ENCODE peak calls at places on chromosomes 3 and 15, in eight cellular contexts. One of them, this sample, is unnamed.

GRCh38 chr3:124276863-124277515 is 285.1 kb upstream of the ROPN1 start:
- DNase-seq in stomach: no peak
- DNase-seq in T-cell: no peak
- DNase-seq in activated CD4-positive, alpha-beta T cell treated with anti-CD3 and anti-CD28 coated beads, Interleukin-2, amount 50 U/mL, for 1 hour: no peak
- DNase-seq in pancreas: no peak
- DNase-seq in cardiac muscle cell: no peak
- DNase-seq in Kasumi-1: no peak
- DNase-seq in stimulated activated CD8-positive, alpha-beta memory T cell treated with anti-CD3 and anti-CD28 coated beads, Interleukin-4, amount 100 ng/mL, for 48 hours: no peak
- DNase-seq in this sample: no peak

GRCh38 chr3:180142041-180142440 is 105.3 kb upstream of the PEX5L start:
- DNase-seq in stomach: no peak
- DNase-seq in stimulated activated CD8-positive, alpha-beta memory T cell treated with anti-CD3 and anti-CD28 coated beads, Interleukin-4, amount 100 ng/mL, for 48 hours: no peak
- DNase-seq in Kasumi-1: no peak
- DNase-seq in pancreas: no peak
- DNase-seq in activated CD4-positive, alpha-beta T cell treated with anti-CD3 and anti-CD28 coated beads, Interleukin-2, amount 50 U/mL, for 1 hour: no peak
- DNase-seq in cardiac muscle cell: no peak
- DNase-seq in T-cell: no peak
- DNase-seq in this sample: no peak

GRCh38 chr3:66066963-66067617 is 28.4 kb upstream of the MAGI1 start:
- DNase-seq in stomach: no peak
- DNase-seq in cardiac muscle cell: no peak
- DNase-seq in Kasumi-1: no peak
- DNase-seq in activated CD4-positive, alpha-beta T cell treated with anti-CD3 and anti-CD28 coated beads, Interleukin-2, amount 50 U/mL, for 1 hour: no peak
- DNase-seq in pancreas: no peak
- DNase-seq in stimulated activated CD8-positive, alpha-beta memory T cell treated with anti-CD3 and anti-CD28 coated beads, Interleukin-4, amount 100 ng/mL, for 48 hours: no peak
- DNase-seq in T-cell: no peak
- DNase-seq in this sample: no peak

GRCh38 chr3:31980530-31981205 is 394 bp downstream of the OSBPL10 start:
- DNase-seq in stimulated activated CD8-positive, alpha-beta memory T cell treated with anti-CD3 and anti-CD28 coated beads, Interleukin-4, amount 100 ng/mL, for 48 hours: peak
- DNase-seq in activated CD4-positive, alpha-beta T cell treated with anti-CD3 and anti-CD28 coated beads, Interleukin-2, amount 50 U/mL, for 1 hour: peak
- DNase-seq in stomach: peak
- DNase-seq in cardiac muscle cell: peak
- DNase-seq in pancreas: peak
- DNase-seq in Kasumi-1: no peak
- DNase-seq in T-cell: no peak
- DNase-seq in this sample: peak

GRCh38 chr3:127444761-127445160 is 145.8 kb downstream of the TPRA1 start:
- DNase-seq in stimulated activated CD8-positive, alpha-beta memory T cell treated with anti-CD3 and anti-CD28 coated beads, Interleukin-4, amount 100 ng/mL, for 48 hours: no peak
- DNase-seq in Kasumi-1: no peak
- DNase-seq in cardiac muscle cell: no peak
- DNase-seq in activated CD4-positive, alpha-beta T cell treated with anti-CD3 and anti-CD28 coated beads, Interleukin-2, amount 50 U/mL, for 1 hour: no peak
- DNase-seq in pancreas: no peak
- DNase-seq in T-cell: no peak
- DNase-seq in stomach: peak
- DNase-seq in this sample: no peak

GRCh38 chr3:155382396-155383042 is 89.0 kb upstream of the STRIT1 start:
- DNase-seq in T-cell: no peak
- DNase-seq in stomach: peak
- DNase-seq in pancreas: peak
- DNase-seq in cardiac muscle cell: peak
- DNase-seq in activated CD4-positive, alpha-beta T cell treated with anti-CD3 and anti-CD28 coated beads, Interleukin-2, amount 50 U/mL, for 1 hour: no peak
- DNase-seq in Kasumi-1: peak
- DNase-seq in stimulated activated CD8-positive, alpha-beta memory T cell treated with anti-CD3 and anti-CD28 coated beads, Interleukin-4, amount 100 ng/mL, for 48 hours: peak
- DNase-seq in this sample: no peak

GRCh38 chr15:57554063-57554820 is 37.5 kb upstream of the MYZAP start:
- DNase-seq in stomach: peak
- DNase-seq in pancreas: no peak
- DNase-seq in cardiac muscle cell: no peak
- DNase-seq in T-cell: no peak
- DNase-seq in activated CD4-positive, alpha-beta T cell treated with anti-CD3 and anti-CD28 coated beads, Interleukin-2, amount 50 U/mL, for 1 hour: no peak
- DNase-seq in stimulated activated CD8-positive, alpha-beta memory T cell treated with anti-CD3 and anti-CD28 coated beads, Interleukin-4, amount 100 ng/mL, for 48 hours: no peak
- DNase-seq in Kasumi-1: no peak
- DNase-seq in this sample: no peak

GRCh38 chr3:178048768-178049167 is 487.5 kb upstream of the KCNMB2 start:
- DNase-seq in stomach: no peak
- DNase-seq in T-cell: no peak
- DNase-seq in activated CD4-positive, alpha-beta T cell treated with anti-CD3 and anti-CD28 coated beads, Interleukin-2, amount 50 U/mL, for 1 hour: no peak
- DNase-seq in pancreas: no peak
- DNase-seq in cardiac muscle cell: no peak
- DNase-seq in Kasumi-1: no peak
- DNase-seq in stimulated activated CD8-positive, alpha-beta memory T cell treated with anti-CD3 and anti-CD28 coated beads, Interleukin-4, amount 100 ng/mL, for 48 hours: no peak
- DNase-seq in this sample: no peak

GRCh38 chr3:13518516-13519351 is 30.2 kb upstream of the FBLN2 start:
- DNase-seq in Kasumi-1: no peak
- DNase-seq in cardiac muscle cell: no peak
- DNase-seq in T-cell: no peak
- DNase-seq in stomach: no peak
- DNase-seq in activated CD4-positive, alpha-beta T cell treated with anti-CD3 and anti-CD28 coated beads, Interleukin-2, amount 50 U/mL, for 1 hour: no peak
- DNase-seq in stimulated activated CD8-positive, alpha-beta memory T cell treated with anti-CD3 and anti-CD28 coated beads, Interleukin-4, amount 100 ng/mL, for 48 hours: no peak
- DNase-seq in pancreas: no peak
- DNase-seq in this sample: no peak

GRCh38 chr3:53970656-53971055 is 79.0 kb upstream of the SELENOK start:
- DNase-seq in stomach: no peak
- DNase-seq in Kasumi-1: peak
- DNase-seq in pancreas: no peak
- DNase-seq in activated CD4-positive, alpha-beta T cell treated with anti-CD3 and anti-CD28 coated beads, Interleukin-2, amount 50 U/mL, for 1 hour: no peak
- DNase-seq in cardiac muscle cell: peak
- DNase-seq in T-cell: no peak
- DNase-seq in stimulated activated CD8-positive, alpha-beta memory T cell treated with anti-CD3 and anti-CD28 coated beads, Interleukin-4, amount 100 ng/mL, for 48 hours: no peak
- DNase-seq in this sample: no peak

GRCh38 chr3:106438916-106439315 is 570.1 kb upstream of the CBLB start:
- DNase-seq in Kasumi-1: no peak
- DNase-seq in T-cell: no peak
- DNase-seq in stimulated activated CD8-positive, alpha-beta memory T cell treated with anti-CD3 and anti-CD28 coated beads, Interleukin-4, amount 100 ng/mL, for 48 hours: no peak
- DNase-seq in activated CD4-positive, alpha-beta T cell treated with anti-CD3 and anti-CD28 coated beads, Interleukin-2, amount 50 U/mL, for 1 hour: no peak
- DNase-seq in cardiac muscle cell: no peak
- DNase-seq in stomach: no peak
- DNase-seq in pancreas: no peak
- DNase-seq in this sample: no peak

GRCh38 chr3:11910971-11911531 is 64.4 kb upstream of the TAMM41 start:
- DNase-seq in Kasumi-1: no peak
- DNase-seq in cardiac muscle cell: no peak
- DNase-seq in activated CD4-positive, alpha-beta T cell treated with anti-CD3 and anti-CD28 coated beads, Interleukin-2, amount 50 U/mL, for 1 hour: no peak
- DNase-seq in stimulated activated CD8-positive, alpha-beta memory T cell treated with anti-CD3 and anti-CD28 coated beads, Interleukin-4, amount 100 ng/mL, for 48 hours: peak
- DNase-seq in stomach: peak
- DNase-seq in T-cell: no peak
- DNase-seq in pancreas: peak
- DNase-seq in this sample: no peak

GRCh38 chr15:81256916-81257315 is 60.2 kb downstream of the IL16 start:
- DNase-seq in activated CD4-positive, alpha-beta T cell treated with anti-CD3 and anti-CD28 coated beads, Interleukin-2, amount 50 U/mL, for 1 hour: no peak
- DNase-seq in T-cell: no peak
- DNase-seq in Kasumi-1: peak
- DNase-seq in cardiac muscle cell: no peak
- DNase-seq in stimulated activated CD8-positive, alpha-beta memory T cell treated with anti-CD3 and anti-CD28 coated beads, Interleukin-4, amount 100 ng/mL, for 48 hours: no peak
- DNase-seq in pancreas: no peak
- DNase-seq in stomach: no peak
- DNase-seq in this sample: no peak

GRCh38 chr3:116770815-116771450 is 61.4 kb downstream of the TUSC7 start:
- DNase-seq in activated CD4-positive, alpha-beta T cell treated with anti-CD3 and anti-CD28 coated beads, Interleukin-2, amount 50 U/mL, for 1 hour: peak
- DNase-seq in pancreas: peak
- DNase-seq in Kasumi-1: peak
- DNase-seq in T-cell: no peak
- DNase-seq in stomach: peak
- DNase-seq in stimulated activated CD8-positive, alpha-beta memory T cell treated with anti-CD3 and anti-CD28 coated beads, Interleukin-4, amount 100 ng/mL, for 48 hours: peak
- DNase-seq in cardiac muscle cell: peak
- DNase-seq in this sample: peak

GRCh38 chr3:82265747-82266146 is 504.3 kb upstream of the GBE1 start:
- DNase-seq in activated CD4-positive, alpha-beta T cell treated with anti-CD3 and anti-CD28 coated beads, Interleukin-2, amount 50 U/mL, for 1 hour: no peak
- DNase-seq in pancreas: no peak
- DNase-seq in cardiac muscle cell: no peak
- DNase-seq in stomach: no peak
- DNase-seq in Kasumi-1: no peak
- DNase-seq in stimulated activated CD8-positive, alpha-beta memory T cell treated with anti-CD3 and anti-CD28 coated beads, Interleukin-4, amount 100 ng/mL, for 48 hours: no peak
- DNase-seq in T-cell: no peak
- DNase-seq in this sample: no peak

GRCh38 chr3:123757281-123757940 is 126.7 kb downstream of the MYLK start:
- DNase-seq in stimulated activated CD8-positive, alpha-beta memory T cell treated with anti-CD3 and anti-CD28 coated beads, Interleukin-4, amount 100 ng/mL, for 48 hours: no peak
- DNase-seq in cardiac muscle cell: no peak
- DNase-seq in stomach: no peak
- DNase-seq in pancreas: no peak
- DNase-seq in activated CD4-positive, alpha-beta T cell treated with anti-CD3 and anti-CD28 coated beads, Interleukin-2, amount 50 U/mL, for 1 hour: no peak
- DNase-seq in Kasumi-1: no peak
- DNase-seq in T-cell: no peak
- DNase-seq in this sample: no peak

GRCh38 chr15:53843166-53843565 is 83.7 kb upstream of the WDR72 start:
- DNase-seq in Kasumi-1: no peak
- DNase-seq in stimulated activated CD8-positive, alpha-beta memory T cell treated with anti-CD3 and anti-CD28 coated beads, Interleukin-4, amount 100 ng/mL, for 48 hours: no peak
- DNase-seq in activated CD4-positive, alpha-beta T cell treated with anti-CD3 and anti-CD28 coated beads, Interleukin-2, amount 50 U/mL, for 1 hour: no peak
- DNase-seq in stomach: no peak
- DNase-seq in T-cell: no peak
- DNase-seq in pancreas: no peak
- DNase-seq in cardiac muscle cell: no peak
- DNase-seq in this sample: no peak

This sample was measured in activated T-helper 2 cell treated with anti-CD3 and anti-CD28 coated beads, Interferon-gamma antibody, Interleukin-2, Interleukin-4, amounts not matched to agents 10 μg/mL and 5 μg/mL and 100 μg/mL, durations not matched to agents 14 hours and 24 hours and 36 hours.